ENCODE peak calls at places on chromosomes 12 and 14, in seven cellular contexts. Y, K, R, X, E, U and D are unnamed samples.

GRCh38 chr12:1398673-1399072 is 195.7 kb downstream of the FBXL14 start:
- DNase-seq in Y (peak), K (peak), R (no peak), X (no peak), E (no peak), U (no peak), D (no peak)

GRCh38 chr12:107352347-107353081 is 259.2 kb upstream of the CRY1 start:
- DNase-seq in Y (no peak), K (no peak), R (peak), X (no peak), E (no peak), U (no peak), D (no peak)

GRCh38 chr12:114783176-114783575 is 99.2 kb upstream of the TBX3 start:
- DNase-seq in Y (no peak), K (no peak), R (no peak), X (no peak), E (no peak), U (no peak), D (no peak)

GRCh38 chr14:51630987-51631386 is 20.7 kb upstream of the FRMD6 start:
- DNase-seq in Y (no peak), K (no peak), R (no peak), X (no peak), E (no peak), U (no peak), D (no peak)

GRCh38 chr12:48681416-48681737 is 661 bp downstream of the KANSL2 start:
- DNase-seq in Y (peak), K (no peak), R (no peak), X (no peak), E (no peak), U (no peak), D (no peak)

GRCh38 chr14:102943454-102943853 is 21.0 kb downstream of the AMN start:
- DNase-seq in Y (no peak), K (no peak), R (no peak), X (no peak), E (no peak), U (no peak), D (no peak)

GRCh38 chr14:50053935-50054334 is 62.4 kb downstream of the VCPKMT start:
- DNase-seq in Y (no peak), K (no peak), R (no peak), X (no peak), E (no peak), U (no peak), D (no peak)

GRCh38 chr12:16163891-16164290 is 113.6 kb downstream of the SLC15A5 start:
- DNase-seq in Y (no peak), K (no peak), R (no peak), X (no peak), E (no peak), U (no peak), D (no peak)

GRCh38 chr12:32756476-32757158 is 920 bp upstream of the YARS2 start:
- DNase-seq in Y (no peak), K (no peak), R (no peak), X (no peak), E (no peak), U (no peak), D (no peak)

GRCh38 chr12:89525002-89525823 is 617 bp upstream of the GALNT4 start:
- DNase-seq in Y (peak), K (no peak), R (peak), X (peak), E (peak), U (no peak), D (peak)

GRCh38 chr12:14769462-14769836 is 33.8 kb downstream of the WBP11 start:
- DNase-seq in Y (peak), K (no peak), R (peak), X (no peak), E (no peak), U (no peak), D (no peak)

GRCh38 chr12:88726806-88727722 is 146.8 kb upstream of the KITLG start:
- DNase-seq in Y (peak), K (peak), R (no peak), X (no peak), E (no peak), U (no peak), D (no peak)

GRCh38 chr12:132872975-132873421 is 14.4 kb downstream of the CHFR start:
- DNase-seq in Y (no peak), K (no peak), R (no peak), X (peak), E (no peak), U (no peak), D (no peak)

GRCh38 chr14:102965282-102965681 is 42.8 kb downstream of the AMN start:
- DNase-seq in Y (no peak), K (no peak), R (no peak), X (no peak), E (no peak), U (no peak), D (no peak)

GRCh38 chr12:124764451-124764850 is 99.2 kb downstream of the SCARB1 start:
- DNase-seq in Y (peak), K (no peak), R (peak), X (peak), E (no peak), U (no peak), D (peak)

GRCh38 chr12:85504164-85504563 is 224.1 kb downstream of the ALX1 start:
- DNase-seq in Y (no peak), K (no peak), R (no peak), X (no peak), E (no peak), U (no peak), D (no peak)

GRCh38 chr12:85975716-85976115 is 101.6 kb downstream of the NTS start:
- DNase-seq in Y (no peak), K (no peak), R (no peak), X (no peak), E (no peak), U (no peak), D (no peak)

GRCh38 chr12:4910502-4911315 is 1.0 kb downstream of the KCNA1 start:
- DNase-seq in Y (peak), K (no peak), R (no peak), X (no peak), E (no peak), U (no peak), D (no peak)

GRCh38 chr12:6819069-6820030 is 2.3 kb upstream of the GPR162 start:
- DNase-seq in Y (no peak), K (no peak), R (no peak), X (no peak), E (no peak), U (no peak), D (no peak)

GRCh38 chr12:19120795-19121194 is 8.7 kb upstream of the PLEKHA5 start:
- DNase-seq in Y (peak), K (no peak), R (no peak), X (no peak), E (no peak), U (no peak), D (no peak)

GRCh38 chr12:45762185-45763110 is 32.9 kb downstream of the ARID2 start:
- DNase-seq in Y (peak), K (no peak), R (peak), X (no peak), E (no peak), U (no peak), D (no peak)

GRCh38 chr14:52998376-52999010 is 47.6 kb upstream of the FERMT2 start:
- DNase-seq in Y (peak), K (no peak), R (peak), X (no peak), E (no peak), U (no peak), D (no peak)

GRCh38 chr14:67643671-67644070 is 24.0 kb downstream of the ARG2 start:
- DNase-seq in Y (no peak), K (no peak), R (no peak), X (no peak), E (no peak), U (no peak), D (no peak)

GRCh38 chr12:29241821-29242591 is 92.9 kb downstream of the FAR2 start:
- DNase-seq in Y (peak), K (peak), R (peak), X (no peak), E (no peak), U (no peak), D (no peak)
- TF ChIP-seq CTCF in Y (peak), K (peak), R (no peak), X (no peak), E (no peak), U (no peak), D (no peak)

DNA sequence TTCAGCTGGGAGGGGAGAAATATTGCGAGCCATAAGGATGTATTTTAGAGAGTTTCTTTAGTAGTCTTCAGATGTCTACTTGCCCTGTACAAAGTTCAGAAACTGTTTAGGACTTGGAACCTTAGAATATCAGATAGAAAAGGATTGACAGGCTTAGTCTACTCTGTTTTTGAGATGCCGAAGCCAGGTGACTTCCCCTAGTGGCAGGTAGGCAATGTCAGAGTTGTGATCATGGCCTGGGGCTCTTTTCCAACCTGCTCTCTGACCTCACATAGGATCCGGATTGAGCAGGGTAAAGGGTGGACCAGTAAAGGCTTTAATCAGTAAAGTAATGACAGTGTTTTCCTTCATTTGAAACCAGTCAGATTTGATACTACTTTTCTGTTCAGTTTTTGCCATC is 59.6 kb downstream of the PRKCH start:
- DNase-seq in Y (no peak), K (no peak), R (no peak), X (no peak), E (no peak), U (no peak), D (no peak)
- TF ChIP-seq CTCF in Y (no peak), K (no peak), R (no peak), X (no peak), E (no peak), U (peak), D (no peak)

GRCh38 chr14:104871145-104871655 is 6.1 kb downstream of the CEP170B start:
- DNase-seq in Y (no peak), K (no peak), R (no peak), X (no peak), E (peak), U (no peak), D (no peak)

GRCh38 chr14:104871656-104872468 is 6.8 kb downstream of the CEP170B start:
- DNase-seq in Y (no peak), K (no peak), R (no peak), X (no peak), E (peak), U (no peak), D (no peak)

GRCh38 chr14:104868811-104869572 is 3.9 kb downstream of the CEP170B start:
- DNase-seq in Y (no peak), K (no peak), R (no peak), X (no peak), E (peak), U (no peak), D (no peak)

GRCh38 chr14:104869669-104870367 is 4.8 kb downstream of the CEP170B start:
- DNase-seq in Y (no peak), K (no peak), R (no peak), X (no peak), E (no peak), U (no peak), D (no peak)

DNA sequence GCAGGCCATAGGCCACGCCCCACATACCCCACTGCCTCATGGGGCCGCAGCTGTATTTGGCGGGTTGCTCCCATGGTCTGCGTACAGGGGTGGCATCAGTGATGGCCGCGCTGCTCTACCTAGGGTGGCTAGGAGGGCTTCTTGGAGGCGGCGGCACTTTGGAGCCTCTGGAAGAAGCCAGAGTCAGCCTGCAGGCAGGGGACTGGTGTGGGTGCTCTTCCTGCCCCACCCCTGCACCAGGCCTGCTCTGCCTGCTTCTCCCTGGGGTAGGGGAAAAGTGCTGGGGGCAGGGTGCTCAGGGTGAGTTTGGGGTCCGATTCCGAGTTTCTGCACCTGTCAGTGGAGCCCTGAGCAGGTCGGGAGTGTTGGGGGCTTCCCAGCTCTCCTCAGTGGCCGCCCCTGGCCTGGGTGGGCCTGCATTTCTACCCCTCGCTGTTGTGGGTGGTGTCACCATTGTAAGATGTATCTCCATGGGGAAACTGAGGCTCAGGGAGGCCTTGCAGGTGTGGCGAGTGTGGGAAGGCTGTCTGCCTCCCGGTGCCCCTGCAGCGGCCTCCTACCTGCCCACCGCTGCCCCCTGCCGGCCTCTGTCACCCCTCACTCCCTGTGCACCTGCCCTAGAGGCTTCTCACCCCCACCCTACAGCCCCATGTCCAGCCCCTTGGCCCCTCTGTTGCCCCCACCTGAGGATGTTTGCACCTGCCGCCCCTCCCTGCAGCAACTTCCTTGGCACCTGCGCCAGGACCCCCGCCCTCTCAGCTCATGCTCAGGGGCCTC is 5.5 kb downstream of the CEP170B start:
- DNase-seq in Y (no peak), K (no peak), R (peak), X (peak), E (peak), U (no peak), D (no peak)
- TF ChIP-seq CTCF in Y (peak), K (peak), R (peak), X (peak), E (no peak), U (no peak), D (no peak)

DNA sequence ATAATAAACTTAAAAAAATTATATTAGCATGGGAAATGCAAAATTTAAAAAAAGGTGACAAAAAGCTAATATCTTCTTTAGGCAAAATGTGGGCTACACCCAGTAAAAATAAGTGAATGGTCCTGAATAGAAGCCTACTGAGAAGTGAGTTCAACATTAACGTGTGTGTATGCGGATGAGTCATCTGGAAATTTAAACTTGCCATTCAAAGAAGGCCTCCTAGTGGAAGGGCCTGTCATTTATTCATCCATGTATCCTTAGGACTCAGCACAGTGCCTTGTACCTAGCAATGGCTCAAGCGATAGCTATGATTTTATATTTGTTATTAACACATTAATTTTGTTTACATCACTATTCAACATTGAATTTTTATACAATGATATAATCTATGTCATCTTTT is 226.2 kb downstream of the NUBPL start:
- DNase-seq in Y (no peak), K (no peak), R (no peak), X (no peak), E (no peak), U (no peak), D (no peak)
- TF ChIP-seq CTCF in Y (no peak), K (no peak), R (no peak), X (no peak), E (no peak), U (no peak), D (no peak)

GRCh38 chr12:8784464-8784863 is 38.0 kb upstream of the A2ML1 start:
- DNase-seq in Y (no peak), K (no peak), R (no peak), X (no peak), E (no peak), U (no peak), D (no peak)

GRCh38 chr12:8779281-8779680 is 43.1 kb upstream of the A2ML1 start:
- DNase-seq in Y (no peak), K (no peak), R (no peak), X (no peak), E (no peak), U (no peak), D (no peak)

GRCh38 chr12:8779862-8780261 is 42.6 kb upstream of the A2ML1 start:
- DNase-seq in Y (no peak), K (no peak), R (no peak), X (no peak), E (no peak), U (no peak), D (no peak)

GRCh38 chr12:8781326-8781725 is 41.1 kb upstream of the A2ML1 start:
- DNase-seq in Y (no peak), K (no peak), R (no peak), X (no peak), E (no peak), U (no peak), D (no peak)

GRCh38 chr12:8780389-8780788 is 42.0 kb upstream of the A2ML1 start:
- DNase-seq in Y (peak), K (peak), R (no peak), X (no peak), E (no peak), U (no peak), D (no peak)
- TF ChIP-seq CTCF in Y (peak), K (peak), R (peak), X (no peak), E (peak), U (no peak), D (no peak)

DNA sequence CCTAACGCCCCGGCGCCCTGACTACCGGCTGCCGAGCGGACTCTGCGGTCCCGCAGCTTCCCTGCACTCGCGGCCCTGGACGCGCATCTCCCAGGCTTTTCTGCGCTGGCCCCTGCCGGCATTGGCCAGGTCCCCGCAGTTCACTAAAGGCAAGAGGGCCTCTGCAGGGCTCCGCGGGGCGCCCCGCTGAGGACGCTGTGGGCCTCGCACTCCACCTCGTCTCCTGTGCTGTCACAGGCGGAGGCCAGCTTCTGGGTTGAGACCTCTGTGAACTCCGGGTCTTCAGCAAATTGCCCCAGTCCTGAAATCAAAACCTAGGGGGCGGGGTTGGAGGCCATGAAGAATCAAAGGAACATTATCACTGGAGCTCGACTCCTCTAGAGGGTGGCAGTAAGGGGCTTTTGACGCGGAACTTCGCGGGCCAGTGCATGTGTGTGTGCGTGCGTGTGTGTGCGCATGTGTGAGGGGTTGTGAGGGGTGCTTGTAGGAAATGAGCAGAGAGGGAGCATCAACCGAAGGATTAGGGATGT is 68.5 kb upstream of the CAPRIN2 start:
- DNase-seq in Y (no peak), K (no peak), R (peak), X (peak), E (no peak), U (no peak), D (no peak)
- TF ChIP-seq CTCF in Y (no peak), K (no peak), R (no peak), X (peak), E (no peak), U (no peak), D (no peak)

GRCh38 chr14:90600619-90601018 is 203.8 kb downstream of the CALM1 start:
- DNase-seq in Y (no peak), K (no peak), R (no peak), X (no peak), E (no peak), U (no peak), D (no peak)

GRCh38 chr14:90599339-90599738 is 202.5 kb downstream of the CALM1 start:
- DNase-seq in Y (no peak), K (no peak), R (no peak), X (no peak), E (no peak), U (no peak), D (no peak)

GRCh38 chr14:90597961-90598360 is 201.1 kb downstream of the CALM1 start:
- DNase-seq in Y (no peak), K (no peak), R (no peak), X (no peak), E (no peak), U (no peak), D (no peak)

GRCh38 chr14:90601521-90601920 is 204.7 kb downstream of the CALM1 start:
- DNase-seq in Y (no peak), K (no peak), R (no peak), X (no peak), E (no peak), U (no peak), D (no peak)

GRCh38 chr14:90599748-90600507 is 203.1 kb downstream of the CALM1 start:
- DNase-seq in Y (peak), K (no peak), R (no peak), X (no peak), E (no peak), U (no peak), D (no peak)
- TF ChIP-seq CTCF in Y (no peak), K (no peak), R (peak), X (no peak), E (no peak), U (no peak), D (no peak)

GRCh38 chr12:2413999-2414792 is 361.4 kb downstream of the CACNA1C start:
- DNase-seq in Y (no peak), K (no peak), R (no peak), X (no peak), E (no peak), U (no peak), D (no peak)

GRCh38 chr12:2410490-2410889 is 357.7 kb downstream of the CACNA1C start:
- DNase-seq in Y (no peak), K (no peak), R (no peak), X (no peak), E (no peak), U (no peak), D (no peak)

GRCh38 chr12:2411011-2411410 is 358.2 kb downstream of the CACNA1C start:
- DNase-seq in Y (no peak), K (no peak), R (no peak), X (no peak), E (no peak), U (no peak), D (no peak)

GRCh38 chr12:2411586-2412304 is 359.0 kb downstream of the CACNA1C start:
- DNase-seq in Y (no peak), K (no peak), R (no peak), X (no peak), E (no peak), U (no peak), D (no peak)

DNA sequence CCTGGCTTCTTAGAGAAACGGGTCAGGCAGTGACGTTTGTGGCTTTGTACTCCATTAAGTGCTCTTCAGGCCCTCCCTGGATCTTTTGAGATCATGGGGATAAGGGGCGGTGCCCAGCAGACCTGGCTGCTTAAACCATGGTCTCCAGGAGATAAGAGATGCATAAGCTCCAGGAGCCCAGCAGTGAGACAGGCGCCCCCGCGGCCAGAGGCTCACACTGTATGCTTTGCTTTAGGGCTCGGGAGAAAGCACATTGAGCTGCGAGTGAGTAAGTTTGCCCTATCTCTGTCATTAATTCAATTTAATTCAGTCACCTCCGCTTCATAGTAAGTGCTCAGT is 359.5 kb downstream of the CACNA1C start:
- DNase-seq in Y (no peak), K (no peak), R (no peak), X (no peak), E (no peak), U (no peak), D (no peak)
- TF ChIP-seq CTCF in Y (no peak), K (no peak), R (no peak), X (no peak), E (no peak), U (no peak), D (no peak)

DNA sequence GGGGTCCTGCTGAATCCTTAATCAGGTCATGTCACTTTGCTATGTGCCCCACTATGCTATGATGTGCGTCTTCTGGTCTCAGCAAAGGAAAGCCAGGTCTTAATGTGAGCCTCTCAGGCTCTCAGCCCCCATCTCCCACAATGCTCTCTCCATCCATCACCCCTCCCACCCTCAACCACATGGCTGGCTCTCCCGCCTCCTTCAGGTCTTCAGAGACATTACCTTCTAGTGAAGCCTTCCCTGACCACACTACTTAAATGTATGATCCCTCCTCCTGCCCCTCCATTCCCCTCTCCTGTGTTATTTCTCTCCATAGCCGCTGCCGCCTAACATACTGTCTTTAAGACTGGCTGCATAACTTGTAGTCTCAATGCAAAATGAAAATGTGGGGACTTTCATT is 50.5 kb downstream of the KRT80 start:
- DNase-seq in Y (no peak), K (no peak), R (no peak), X (no peak), E (no peak), U (no peak), D (no peak)
- TF ChIP-seq CTCF in Y (no peak), K (no peak), R (no peak), X (no peak), E (peak), U (no peak), D (no peak)